ENCODE peak calls at places on chromosome 2, in five cellular contexts. One of them, this sample, is unnamed. For H3K27me3, the result is how much of the 10 kb centered on the place peaks cover.

GRCh38 chr2:20212871-20213503 is 11.9 kb downstream of the SDC1 start:
- DNase-seq in GM23248: no peak
- DNase-seq in tibial nerve: no peak
- DNase-seq in HCT116: no peak
- DNase-seq in GM23338: no peak
- DNase-seq in this sample: no peak

GRCh38 chr2:52253605-52254004 is 1221.7 kb upstream of the NRXN1 start:
- DNase-seq in GM23248: no peak
- DNase-seq in tibial nerve: no peak
- DNase-seq in HCT116: no peak
- DNase-seq in GM23338: peak
- DNase-seq in this sample: no peak

GRCh38 chr2:69781321-69782248 is 39.7 kb downstream of the ANXA4 start:
- DNase-seq in GM23248: no peak
- DNase-seq in tibial nerve: no peak
- DNase-seq in HCT116: no peak
- DNase-seq in GM23338: peak
- DNase-seq in this sample: no peak

GRCh38 chr2:202377308-202377736 is 1.2 kb downstream of the BMPR2 start:
- DNase-seq in GM23248: peak
- DNase-seq in tibial nerve: peak
- DNase-seq in HCT116: no peak
- DNase-seq in GM23338: peak
- DNase-seq in this sample: peak

GRCh38 chr2:55952415-55952814 is 28.8 kb upstream of the EFEMP1 start:
- DNase-seq in GM23248: no peak
- DNase-seq in tibial nerve: no peak
- DNase-seq in HCT116: no peak
- DNase-seq in GM23338: no peak
- DNase-seq in this sample: no peak

GRCh38 chr2:177929662-177930522 is 142.7 kb downstream of the PDE11A start:
- DNase-seq in GM23248: no peak
- DNase-seq in tibial nerve: no peak
- DNase-seq in HCT116: no peak
- DNase-seq in GM23338: no peak
- DNase-seq in this sample: no peak

GRCh38 chr2:241811952-241812729 is 3.1 kb downstream of the NEU4 start:
- DNase-seq in GM23248: no peak
- DNase-seq in tibial nerve: no peak
- DNase-seq in HCT116: no peak
- DNase-seq in GM23338: no peak
- DNase-seq in this sample: peak

GRCh38 chr2:173278794-173279527 is 75.7 kb upstream of the CDCA7 start:
- DNase-seq in GM23248: peak
- DNase-seq in tibial nerve: no peak
- DNase-seq in HCT116: no peak
- DNase-seq in GM23338: no peak
- DNase-seq in this sample: no peak

GRCh38 chr2:196125596-196125995 is 45.8 kb downstream of the STK17B start:
- DNase-seq in GM23248: no peak
- DNase-seq in tibial nerve: no peak
- DNase-seq in HCT116: no peak
- DNase-seq in GM23338: peak
- DNase-seq in this sample: no peak

GRCh38 chr2:60840880-60841279 is 40.5 kb upstream of the REL start:
- DNase-seq in GM23248: no peak
- DNase-seq in tibial nerve: no peak
- DNase-seq in HCT116: no peak
- DNase-seq in GM23338: no peak
- DNase-seq in this sample: no peak

GRCh38 chr2:108270768-108271506 is 17.8 kb upstream of the SULT1C2 start:
- DNase-seq in GM23248: no peak
- DNase-seq in tibial nerve: no peak
- DNase-seq in HCT116: no peak
- DNase-seq in GM23338: no peak
- DNase-seq in this sample: no peak

GRCh38 chr2:130187268-130187667 is 5.2 kb downstream of the MZT2B start:
- DNase-seq in GM23248: no peak
- DNase-seq in tibial nerve: no peak
- DNase-seq in HCT116: no peak
- DNase-seq in GM23338: no peak
- DNase-seq in this sample: no peak

GRCh38 chr2:26616864-26617135 is 24.4 kb downstream of the CIB4 start:
- DNase-seq in GM23248: no peak
- DNase-seq in tibial nerve: no peak
- DNase-seq in HCT116: no peak
- DNase-seq in GM23338: no peak
- DNase-seq in this sample: no peak

GRCh38 chr2:217451634-217452033 is 551.2 kb downstream of the TNS1 start:
- DNase-seq in GM23248: peak
- DNase-seq in tibial nerve: no peak
- DNase-seq in HCT116: no peak
- DNase-seq in GM23338: no peak
- DNase-seq in this sample: no peak

GRCh38 chr2:193963472-193964119 is 1693.4 kb upstream of the SLC39A10 start:
- DNase-seq in GM23248: peak
- DNase-seq in tibial nerve: no peak
- DNase-seq in HCT116: peak
- DNase-seq in GM23338: peak
- DNase-seq in this sample: no peak

GRCh38 chr2:212940816-212941215 is 210.6 kb downstream of the IKZF2 start:
- DNase-seq in GM23248: peak
- DNase-seq in tibial nerve: no peak
- DNase-seq in HCT116: peak
- DNase-seq in GM23338: peak
- DNase-seq in this sample: no peak

GRCh38 chr2:191574232-191574631 is 103.7 kb upstream of the NABP1 start:
- DNase-seq in GM23248: no peak
- DNase-seq in tibial nerve: no peak
- DNase-seq in HCT116: no peak
- DNase-seq in GM23338: no peak
- DNase-seq in this sample: no peak

GRCh38 chr2:33062665-33063249 is 116.0 kb downstream of the LTBP1 start:
- DNase-seq in GM23248: peak
- DNase-seq in tibial nerve: no peak
- DNase-seq in HCT116: no peak
- DNase-seq in GM23338: no peak
- DNase-seq in this sample: no peak
- H3K27ac ChIP-seq in GM23248: no peak
- H3K27ac ChIP-seq in tibial nerve: no peak
- H3K27ac ChIP-seq in HCT116: no peak
- H3K27ac ChIP-seq in GM23338: no peak
- H3K27ac ChIP-seq in this sample: peak

GRCh38 chr2:45002661-45003210 is 6.5 kb downstream of the SIX2 start:
- DNase-seq in GM23248: no peak
- DNase-seq in tibial nerve: no peak
- DNase-seq in HCT116: no peak
- DNase-seq in GM23338: peak
- DNase-seq in this sample: no peak

GRCh38 chr2:45006041-45006941 is 3.0 kb downstream of the SIX2 start:
- DNase-seq in GM23248: no peak
- DNase-seq in tibial nerve: no peak
- DNase-seq in HCT116: no peak
- DNase-seq in GM23338: peak
- DNase-seq in this sample: no peak

GRCh38 chr2:45005261-45006002 is 3.8 kb downstream of the SIX2 start:
- DNase-seq in GM23248: no peak
- DNase-seq in tibial nerve: no peak
- DNase-seq in HCT116: no peak
- DNase-seq in GM23338: peak
- DNase-seq in this sample: no peak

GRCh38 chr2:45003586-45004568 is 5.4 kb downstream of the SIX2 start:
- DNase-seq in GM23248: no peak
- DNase-seq in tibial nerve: no peak
- DNase-seq in HCT116: no peak
- DNase-seq in GM23338: peak
- DNase-seq in this sample: no peak

DNA sequence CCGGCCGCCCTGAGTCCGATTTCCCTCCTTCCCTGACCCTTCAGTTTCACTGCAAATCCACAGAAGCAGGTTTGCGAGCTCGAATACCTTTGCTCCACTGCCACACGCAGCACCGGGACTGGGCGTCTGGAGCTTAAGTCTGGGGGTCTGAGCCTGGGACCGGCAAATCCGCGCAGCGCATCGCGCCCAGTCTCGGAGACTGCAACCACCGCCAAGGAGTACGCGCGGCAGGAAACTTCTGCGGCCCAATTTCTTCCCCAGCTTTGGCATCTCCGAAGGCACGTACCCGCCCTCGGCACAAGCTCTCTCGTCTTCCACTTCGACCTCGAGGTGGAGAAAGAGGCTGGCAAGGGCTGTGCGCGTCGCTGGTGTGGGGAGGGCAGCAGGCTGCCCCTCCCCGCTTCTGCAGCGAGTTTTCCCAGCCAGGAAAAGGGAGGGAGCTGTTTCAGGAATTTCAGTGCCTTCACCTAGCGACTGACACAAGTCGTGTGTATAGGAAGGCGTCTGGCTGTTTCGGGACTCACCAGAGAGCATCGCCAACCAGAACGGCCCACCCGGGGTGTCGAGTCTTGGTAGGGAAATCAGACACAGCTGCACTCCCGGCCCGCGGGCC is 4.6 kb downstream of the SIX2 start:
- DNase-seq in GM23248: peak
- DNase-seq in tibial nerve: no peak
- DNase-seq in HCT116: no peak
- DNase-seq in GM23338: peak
- DNase-seq in this sample: no peak
- H3K27me3 ChIP-seq in GM23248: half or more
- H3K27me3 ChIP-seq in tibial nerve: half or more
- H3K27me3 ChIP-seq in HCT116: under half
- H3K27me3 ChIP-seq in GM23338: half or more
- H3K27me3 ChIP-seq in this sample: under half

GRCh38 chr2:152250421-152251100 is 75.0 kb upstream of the STAM2 start:
- DNase-seq in GM23248: no peak
- DNase-seq in tibial nerve: no peak
- DNase-seq in HCT116: no peak
- DNase-seq in GM23338: no peak
- DNase-seq in this sample: no peak

GRCh38 chr2:152244241-152244640 is 68.7 kb upstream of the STAM2 start:
- DNase-seq in GM23248: no peak
- DNase-seq in tibial nerve: no peak
- DNase-seq in HCT116: no peak
- DNase-seq in GM23338: no peak
- DNase-seq in this sample: no peak

GRCh38 chr2:152245653-152246052 is 70.1 kb upstream of the STAM2 start:
- DNase-seq in GM23248: no peak
- DNase-seq in tibial nerve: no peak
- DNase-seq in HCT116: no peak
- DNase-seq in GM23338: no peak
- DNase-seq in this sample: no peak

GRCh38 chr2:152246686-152247336 is 71.2 kb upstream of the STAM2 start:
- DNase-seq in GM23248: no peak
- DNase-seq in tibial nerve: no peak
- DNase-seq in HCT116: no peak
- DNase-seq in GM23338: no peak
- DNase-seq in this sample: no peak

GRCh38 chr2:152247337-152247695 is 71.8 kb upstream of the STAM2 start:
- DNase-seq in GM23248: peak
- DNase-seq in tibial nerve: no peak
- DNase-seq in HCT116: no peak
- DNase-seq in GM23338: no peak
- DNase-seq in this sample: no peak
- H3K4me3 ChIP-seq in GM23248: no peak
- H3K4me3 ChIP-seq in tibial nerve: no peak
- H3K4me3 ChIP-seq in HCT116: no peak
- H3K4me3 ChIP-seq in GM23338: no peak
- H3K4me3 ChIP-seq in this sample: no peak

GRCh38 chr2:98505311-98505808 is 60.7 kb downstream of the INPP4A start:
- DNase-seq in GM23248: peak
- DNase-seq in tibial nerve: no peak
- DNase-seq in HCT116: no peak
- DNase-seq in GM23338: no peak
- DNase-seq in this sample: peak
- H3K27ac ChIP-seq in GM23248: no peak
- H3K27ac ChIP-seq in tibial nerve: peak
- H3K27ac ChIP-seq in HCT116: no peak
- H3K27ac ChIP-seq in GM23338: no peak
- H3K27ac ChIP-seq in this sample: peak

DNA sequence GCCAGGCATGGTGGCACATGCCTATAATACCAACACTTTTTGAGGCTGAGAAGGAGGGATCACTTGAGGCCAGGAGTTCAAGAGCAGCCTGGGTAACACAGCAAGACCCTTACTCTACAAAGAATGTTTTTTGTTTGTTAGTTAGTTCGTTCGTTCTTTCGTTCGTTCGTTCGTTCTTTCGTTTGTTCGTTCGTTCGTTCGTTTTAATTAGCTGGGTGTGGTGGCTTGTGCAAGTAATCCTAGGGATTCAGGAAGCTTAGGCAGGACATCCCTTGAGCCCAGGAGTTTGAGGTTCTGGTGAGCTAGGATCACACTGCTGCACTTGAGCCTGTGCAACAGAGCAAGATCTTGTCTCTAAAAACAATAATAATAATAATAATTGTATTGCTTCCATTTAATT is 98.7 kb downstream of the MARCO start:
- DNase-seq in GM23248: no peak
- DNase-seq in tibial nerve: no peak
- DNase-seq in HCT116: no peak
- DNase-seq in GM23338: no peak
- DNase-seq in this sample: no peak
- H3K27me3 ChIP-seq in GM23248: under half
- H3K27me3 ChIP-seq in tibial nerve: under half
- H3K27me3 ChIP-seq in HCT116: under half
- H3K27me3 ChIP-seq in GM23338: under half
- H3K27me3 ChIP-seq in this sample: under half

GRCh38 chr2:66439291-66440010 is 4.5 kb downstream of the MEIS1 start:
- DNase-seq in GM23248: peak
- DNase-seq in tibial nerve: no peak
- DNase-seq in HCT116: no peak
- DNase-seq in GM23338: peak
- DNase-seq in this sample: no peak

GRCh38 chr2:66440692-66441091 is 5.8 kb downstream of the MEIS1 start:
- DNase-seq in GM23248: peak
- DNase-seq in tibial nerve: no peak
- DNase-seq in HCT116: no peak
- DNase-seq in GM23338: peak
- DNase-seq in this sample: no peak

GRCh38 chr2:66443183-66443976 is 8.5 kb downstream of the MEIS1 start:
- DNase-seq in GM23248: peak
- DNase-seq in tibial nerve: no peak
- DNase-seq in HCT116: no peak
- DNase-seq in GM23338: peak
- DNase-seq in this sample: no peak

GRCh38 chr2:66440011-66440542 is 5.2 kb downstream of the MEIS1 start:
- DNase-seq in GM23248: peak
- DNase-seq in tibial nerve: no peak
- DNase-seq in HCT116: no peak
- DNase-seq in GM23338: peak
- DNase-seq in this sample: no peak

GRCh38 chr2:66441651-66442365 is 6.9 kb downstream of the MEIS1 start:
- DNase-seq in GM23248: peak
- DNase-seq in tibial nerve: no peak
- DNase-seq in HCT116: no peak
- DNase-seq in GM23338: peak
- DNase-seq in this sample: no peak
- H3K4me3 ChIP-seq in GM23248: peak
- H3K4me3 ChIP-seq in tibial nerve: no peak
- H3K4me3 ChIP-seq in HCT116: no peak
- H3K4me3 ChIP-seq in GM23338: no peak
- H3K4me3 ChIP-seq in this sample: peak